ENCODE peak calls at places on chromosomes 3 and 15, in four cellular contexts. R is HCT116, F is heart left ventricle, O is spleen. S is an unnamed sample.

GRCh38 chr3:138245026-138245425 is 57.9 kb downstream of the ARMC8 start:
- DNase-seq in R (no peak), F (no peak), O (no peak), S (no peak)

GRCh38 chr3:24161841-24162240 is 216.8 kb downstream of the NR1D2 start:
- DNase-seq in R (no peak), F (no peak), O (no peak), S (no peak)

GRCh38 chr3:126606021-126606420 is 47.3 kb upstream of the C3orf22 start:
- DNase-seq in R (no peak), F (no peak), O (no peak), S (no peak)

GRCh38 chr3:5806192-5806591 is 618.7 kb downstream of the EDEM1 start:
- DNase-seq in R (no peak), F (no peak), O (no peak), S (no peak)

GRCh38 chr3:120908803-120909601 is 997 bp downstream of the STXBP5L start:
- DNase-seq in R (no peak), F (no peak), O (no peak), S (no peak)

GRCh38 chr3:124967964-124968363 is 33.4 kb upstream of the MUC13 start:
- DNase-seq in R (no peak), F (no peak), O (no peak), S (no peak)

GRCh38 chr15:87489902-87490301 is 766.6 kb downstream of the NTRK3 start:
- DNase-seq in R (no peak), F (no peak), O (no peak), S (no peak)

GRCh38 chr15:31333119-31333518 is 6.5 kb downstream of the KLF13 start:
- DNase-seq in R (no peak), F (no peak), O (peak), S (no peak)

GRCh38 chr3:2154596-2154995 is 55.9 kb downstream of the CNTN4 start:
- DNase-seq in R (no peak), F (no peak), O (no peak), S (no peak)

GRCh38 chr3:24683511-24684384 is 189.1 kb upstream of the THRB start:
- DNase-seq in R (peak), F (no peak), O (no peak), S (no peak)

GRCh38 chr3:169666501-169667379 is 3.2 kb upstream of the MECOM start:
- DNase-seq in R (no peak), F (no peak), O (no peak), S (no peak)

GRCh38 chr15:100278596-100279380 is 63.0 kb downstream of the ADAMTS17 start:
- DNase-seq in R (no peak), F (no peak), O (no peak), S (no peak)

GRCh38 chr15:100250166-100250800 is 91.5 kb downstream of the ADAMTS17 start:
- DNase-seq in R (no peak), F (no peak), O (no peak), S (no peak)

GRCh38 chr15:64816452-64816851 is 9.0 kb downstream of the PIF1 start:
- DNase-seq in R (no peak), F (no peak), O (no peak), S (no peak)

GRCh38 chr3:172844428-172844827 is 93.9 kb downstream of the ECT2 start:
- DNase-seq in R (no peak), F (no peak), O (no peak), S (no peak)

GRCh38 chr3:95401693-95402092 is 1338.8 kb downstream of the NSUN3 start:
- DNase-seq in R (no peak), F (no peak), O (no peak), S (no peak)

GRCh38 chr15:40815042-40815678 is 7.9 kb upstream of the DNAJC17 start:
- DNase-seq in R (no peak), F (peak), O (no peak), S (no peak)

GRCh38 chr15:97748576-97748975 is 211.9 kb upstream of the ARRDC4 start:
- DNase-seq in R (no peak), F (no peak), O (no peak), S (no peak)

GRCh38 chr15:67305506-67305905 is 50.9 kb downstream of the IQCH start:
- DNase-seq in R (no peak), F (no peak), O (no peak), S (no peak)

GRCh38 chr15:65198571-65198970 is 12.7 kb downstream of the CILP start:
- DNase-seq in R (no peak), F (no peak), O (no peak), S (no peak)

DNA sequence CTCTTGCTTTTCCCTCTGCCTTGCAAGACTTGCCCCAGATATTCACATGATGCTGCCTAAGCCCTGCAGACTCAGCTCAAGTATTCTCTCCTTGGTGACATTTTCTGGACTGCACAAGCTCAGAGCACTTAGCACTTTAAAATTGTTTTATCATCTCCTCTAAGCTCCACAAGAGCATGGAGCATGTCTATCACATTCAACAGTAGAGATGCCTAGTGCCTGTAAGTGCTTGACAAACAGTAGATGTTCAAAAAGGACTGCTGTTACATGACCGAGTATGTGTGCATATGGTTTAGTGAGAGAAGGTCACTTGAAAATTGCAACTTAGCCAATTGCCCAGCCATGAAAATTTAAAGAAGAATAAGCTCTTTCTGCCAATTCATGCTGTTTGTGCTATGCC is 647.4 kb upstream of the UBE2E2 start:
- DNase-seq in R (no peak), F (no peak), O (no peak), S (no peak)
- TF ChIP-seq POLR2A in R (no peak), F (no peak), O (no peak), S (no peak)

GRCh38 chr3:105366302-105367062 is at the start of gene ALCAM:
- DNase-seq in R (peak), F (peak), O (peak), S (peak)
- TF ChIP-seq POLR2A in R (no peak), F (no peak), O (no peak), S (peak)

GRCh38 chr3:197471221-197472010 is 84.4 kb downstream of the BDH1 start:
- DNase-seq in R (no peak), F (no peak), O (peak), S (no peak)

GRCh38 chr3:197465996-197466549 is 89.7 kb downstream of the BDH1 start:
- DNase-seq in R (no peak), F (no peak), O (no peak), S (no peak)

GRCh38 chr3:197466586-197467399 is 89.0 kb downstream of the BDH1 start:
- DNase-seq in R (no peak), F (no peak), O (peak), S (peak)

GRCh38 chr3:197468167-197468566 is 87.6 kb downstream of the BDH1 start:
- DNase-seq in R (no peak), F (no peak), O (peak), S (no peak)

DNA sequence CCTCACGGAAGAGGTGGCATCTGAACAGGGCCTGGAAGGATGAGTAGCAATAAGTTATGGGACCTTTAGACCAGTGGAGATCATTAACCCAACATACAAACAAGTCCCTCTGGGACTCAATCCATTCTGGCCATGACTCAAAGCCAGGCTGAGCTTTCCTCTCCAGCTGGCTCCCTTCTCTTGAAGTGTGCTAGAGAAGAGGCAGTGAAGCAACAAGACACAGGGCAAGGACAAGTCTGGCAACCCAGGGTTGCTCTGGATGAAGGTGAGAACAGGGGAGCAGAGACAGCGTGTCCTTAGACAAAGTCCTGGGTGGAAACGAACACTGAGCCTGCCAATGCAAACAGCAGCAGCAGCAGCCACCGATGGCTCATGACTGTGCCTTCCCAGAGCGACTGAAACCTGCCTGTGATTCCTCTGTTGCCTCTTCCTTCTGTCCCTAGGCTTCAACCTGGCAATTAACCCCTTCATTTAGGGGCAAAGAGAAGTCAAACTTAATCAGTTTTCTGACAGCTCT is 86.8 kb downstream of the BDH1 start:
- DNase-seq in R (no peak), F (no peak), O (peak), S (no peak)
- TF ChIP-seq POLR2A in R (no peak), F (no peak), O (no peak), S (no peak)

GRCh38 chr15:96358006-96358794 is 27.7 kb downstream of the NR2F2 start:
- DNase-seq in R (no peak), F (no peak), O (no peak), S (no peak)

GRCh38 chr15:96354731-96355560 is 24.4 kb downstream of the NR2F2 start:
- DNase-seq in R (no peak), F (no peak), O (no peak), S (no peak)

GRCh38 chr15:96358795-96359190 is 28.3 kb downstream of the NR2F2 start:
- DNase-seq in R (no peak), F (no peak), O (no peak), S (no peak)

GRCh38 chr15:96355561-96356129 is 25.1 kb downstream of the NR2F2 start:
- DNase-seq in R (no peak), F (no peak), O (no peak), S (no peak)

DNA sequence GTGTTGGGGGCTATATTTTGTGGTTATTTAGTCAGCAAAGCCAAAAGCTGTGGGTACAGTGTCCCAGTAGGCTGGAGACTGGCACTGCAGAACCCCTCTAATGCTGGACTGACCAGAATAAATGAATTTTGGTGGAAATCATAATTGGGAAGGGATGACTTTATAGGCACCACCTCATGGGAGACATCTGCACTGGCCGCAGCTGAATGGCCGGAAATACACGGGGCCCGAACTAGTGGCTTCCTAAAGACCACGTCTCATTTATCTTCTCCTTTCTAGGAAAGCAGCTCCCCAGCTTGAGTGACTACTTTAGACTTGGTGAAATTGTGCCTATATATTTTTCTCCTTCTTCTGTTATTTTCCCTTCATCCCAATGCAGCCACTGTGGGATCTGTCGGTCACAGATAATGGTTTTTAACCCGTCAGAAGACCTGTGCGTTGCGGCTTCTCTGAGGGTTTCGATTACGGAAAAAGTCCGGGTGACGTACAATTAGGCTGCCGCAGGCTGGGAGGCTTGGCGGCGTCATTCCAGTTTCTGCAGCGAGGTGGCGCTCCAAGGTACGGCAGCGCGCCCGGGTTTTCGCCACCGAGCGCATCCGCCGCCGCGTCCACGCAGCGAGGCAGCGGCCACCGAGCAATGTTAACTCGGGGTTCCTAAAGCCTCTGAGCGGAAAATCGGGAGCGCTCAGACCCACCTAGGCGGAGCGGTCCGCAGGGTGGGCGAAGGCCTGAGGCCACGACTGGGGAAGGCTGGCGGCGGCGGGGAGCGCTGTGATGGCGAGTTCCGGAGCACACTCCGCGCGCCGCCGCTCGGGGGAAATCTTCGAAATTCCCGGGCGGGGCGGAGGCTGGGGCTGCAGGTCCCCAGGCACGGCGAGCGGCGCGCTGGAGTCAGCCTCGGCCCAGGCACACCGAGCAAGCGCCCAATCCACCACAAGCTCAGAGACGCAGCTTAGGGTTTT is 26.3 kb downstream of the NR2F2 start:
- DNase-seq in R (peak), F (peak), O (peak), S (peak)
- TF ChIP-seq POLR2A in R (no peak), F (no peak), O (no peak), S (no peak)

GRCh38 chr15:92811514-92811913 is 88.6 kb upstream of the CHD2 start:
- DNase-seq in R (no peak), F (no peak), O (no peak), S (no peak)

GRCh38 chr15:92812271-92812670 is 87.9 kb upstream of the CHD2 start:
- DNase-seq in R (no peak), F (no peak), O (no peak), S (no peak)

GRCh38 chr15:92809880-92810361 is 90.2 kb upstream of the CHD2 start:
- DNase-seq in R (no peak), F (no peak), O (peak), S (no peak)

GRCh38 chr15:92809064-92809879 is 90.9 kb upstream of the CHD2 start:
- DNase-seq in R (peak), F (peak), O (peak), S (no peak)

GRCh38 chr15:92810418-92811138 is 89.5 kb upstream of the CHD2 start:
- DNase-seq in R (no peak), F (peak), O (peak), S (no peak)
- TF ChIP-seq POLR2A in R (peak), F (no peak), O (no peak), S (peak)

DNA sequence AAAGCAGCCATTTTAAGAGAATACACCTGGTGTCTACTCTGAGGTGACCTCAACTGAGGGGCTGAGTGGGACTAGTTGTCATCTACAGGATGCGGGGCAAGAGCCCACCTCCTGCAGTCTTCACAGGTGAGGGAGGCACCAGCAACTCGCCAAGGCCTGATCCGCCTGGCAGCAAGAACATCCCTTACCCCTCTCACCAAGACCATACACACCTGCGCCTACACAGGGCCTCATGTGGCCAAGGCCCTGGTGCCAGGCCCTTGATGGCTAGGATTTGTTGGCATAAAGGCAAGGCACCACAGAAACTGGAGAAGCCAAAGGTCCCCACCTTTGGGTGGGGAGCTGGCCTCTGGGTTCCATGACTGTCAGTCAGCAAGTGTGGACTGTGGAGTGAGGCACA is 18.4 kb downstream of the ELP6 start:
- DNase-seq in R (no peak), F (no peak), O (no peak), S (no peak)
- TF ChIP-seq POLR2A in R (no peak), F (no peak), O (no peak), S (no peak)

DNA sequence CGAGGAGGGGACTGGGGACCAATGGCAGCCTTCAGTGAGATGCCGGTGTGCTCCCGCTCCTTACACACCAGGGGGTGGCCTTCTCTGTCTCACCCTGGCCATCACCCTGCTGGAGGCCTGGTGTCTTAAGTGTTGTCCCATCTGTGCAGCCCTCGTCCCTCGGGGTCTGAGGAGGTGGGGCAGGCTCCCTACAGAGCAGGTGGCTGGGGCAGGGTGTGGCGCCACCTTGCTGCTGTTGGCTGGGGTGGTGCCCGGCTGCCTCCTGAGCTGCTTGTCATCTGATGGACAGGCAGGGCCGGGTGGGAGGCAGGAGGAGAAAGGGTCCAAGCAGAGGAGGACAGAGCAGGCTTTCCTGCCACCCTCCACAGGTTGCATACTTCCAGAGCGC is 25.9 kb downstream of the PTPN23 start:
- DNase-seq in R (no peak), F (no peak), O (peak), S (no peak)
- TF ChIP-seq POLR2A in R (no peak), F (no peak), O (no peak), S (no peak)

S was measured in H54.